ENCODE peak calls at places on chromosome 2, in seven cellular contexts. A is H9, U is IMR-90, Y is mesendoderm, R is mesenchymal stem cell, C is neuronal stem cell, L is trophoblast cell. S is an unnamed sample.

GRCh38 chr2:35973132-35973736 is 382.3 kb upstream of the CRIM1 start:
- DNase-seq in A (no peak), C (peak; percentile 12), L (peak; percentile 43), U (peak; percentile 42), R (peak; percentile 24), Y (peak; percentile 62), S (no peak)

GRCh38 chr2:201965550-201965949 is 68.1 kb upstream of the FZD7 start:
- DNase-seq in A (no peak), Y (no peak), L (peak; percentile 39), C (no peak), U (no peak), R (no peak), S (no peak)

GRCh38 chr2:32752205-32752604 is 124.4 kb downstream of the TTC27 start:
- DNase-seq in C (no peak), L (no peak), U (peak; percentile 58), A (no peak), Y (no peak), R (no peak), S (no peak)

GRCh38 chr2:234628953-234629352 is 132.1 kb upstream of the ARL4C start:
- DNase-seq in A (no peak), U (peak; percentile 32), R (peak; percentile 38), C (no peak), L (no peak), Y (no peak), S (no peak)

GRCh38 chr2:216214768-216215167 is 105.6 kb downstream of the XRCC5 start:
- DNase-seq in U (no peak), C (no peak), L (no peak), R (no peak), Y (no peak), A (no peak), S (no peak)

GRCh38 chr2:96907405-96908041 is 37.6 kb upstream of the SEMA4C start:
- DNase-seq in A (peak; percentile 81), Y (peak; percentile 91), U (peak; percentile 24), L (peak; percentile 85), R (peak; percentile 53), C (peak; percentile 71), S (peak; percentile 72)

GRCh38 chr2:146777181-146777580 is 1067.6 kb upstream of the ACVR2A start:
- DNase-seq in C (no peak), L (no peak), Y (no peak), R (no peak), A (no peak), U (no peak), S (no peak)

GRCh38 chr2:28477087-28477486 is 18.8 kb upstream of the PLB1 start:
- DNase-seq in R (no peak), Y (no peak), L (no peak), A (no peak), C (no peak), U (no peak), S (no peak)

GRCh38 chr2:67169417-67170140 is 227.6 kb upstream of the ETAA1 start:
- DNase-seq in L (no peak), Y (peak; percentile 54), R (no peak), A (no peak), U (peak; percentile 56), C (no peak), S (no peak)

GRCh38 chr2:129934044-129934822 is 45.2 kb upstream of the RAB6C start:
- DNase-seq in A (peak; percentile 40), Y (peak; percentile 48), L (no peak), U (no peak), C (no peak), R (no peak), S (peak; percentile 62)

GRCh38 chr2:191748050-191748449 is 70.1 kb downstream of the NABP1 start:
- DNase-seq in L (peak; percentile 71), Y (no peak), R (no peak), U (peak; percentile 39), C (no peak), A (no peak), S (no peak)

GRCh38 chr2:27171351-27171848 is 22.6 kb downstream of the TCF23 start:
- DNase-seq in C (no peak), U (no peak), R (no peak), A (no peak), L (peak; percentile 64), Y (no peak), S (no peak)

GRCh38 chr2:79272616-79273015 is 113.1 kb upstream of the REG3A start:
- DNase-seq in Y (no peak), L (no peak), C (no peak), U (no peak), R (no peak), A (no peak), S (no peak)

GRCh38 chr2:230666885-230667712 is 45.5 kb upstream of the CAB39 start:
- DNase-seq in Y (peak; percentile 80), U (peak; percentile 69), A (peak; percentile 46), L (peak; percentile 38), C (no peak), R (peak; percentile 38), S (no peak)

GRCh38 chr2:66252002-66252545 is 182.9 kb upstream of the MEIS1 start:
- DNase-seq in Y (no peak), A (peak; percentile 59), U (no peak), C (no peak), L (no peak), R (no peak), S (no peak)

GRCh38 chr2:1663621-1664020 is 80.7 kb downstream of the PXDN start:
- DNase-seq in R (no peak), A (peak; percentile 21), C (no peak), L (no peak), U (no peak), Y (no peak), S (no peak)

GRCh38 chr2:38462121-38462634 is 85.1 kb upstream of the ATL2 start:
- DNase-seq in U (peak; percentile 94), R (peak; percentile 90), C (no peak), A (no peak), Y (no peak), L (peak; percentile 34), S (no peak)

GRCh38 chr2:130353291-130354134 is 2.3 kb upstream of the PTPN18 start:
- DNase-seq in C (no peak), L (no peak), Y (no peak), U (no peak), A (no peak), R (peak; percentile 22), S (peak; percentile 43)

GRCh38 chr2:42048318-42049251 is 764 bp downstream of the PKDCC start:
- DNase-seq in L (peak; percentile 17), C (no peak), U (peak; percentile 45), A (peak; percentile 46), R (peak; percentile 38), Y (peak; percentile 31), S (no peak)

GRCh38 chr2:42052702-42053481 is 5.1 kb downstream of the PKDCC start:
- DNase-seq in Y (no peak), C (no peak), A (no peak), L (no peak), U (peak; percentile 67), R (peak; percentile 77), S (no peak)

GRCh38 chr2:42049411-42050349 is 1.9 kb downstream of the PKDCC start:
- DNase-seq in A (no peak), C (no peak), L (no peak), R (peak; percentile 33), Y (no peak), U (no peak), S (no peak)

GRCh38 chr2:42051168-42052125 is 3.6 kb downstream of the PKDCC start:
- DNase-seq in L (no peak), C (no peak), R (peak; percentile 14), Y (no peak), A (no peak), U (no peak), S (no peak)

GRCh38 chr2:42050350-42051167 is 2.7 kb downstream of the PKDCC start:
- DNase-seq in R (peak; percentile 27), C (no peak), Y (no peak), L (no peak), U (no peak), A (no peak), S (no peak)
- H3K4ac ChIP-seq in R (peak overlapping the region; percentile 85), C (no peak overlapping the region), Y (no peak overlapping the region), L (no peak overlapping the region), U (peak overlapping the region; percentile 94), A (no peak overlapping the region), S (no peak overlapping the region)

DNA sequence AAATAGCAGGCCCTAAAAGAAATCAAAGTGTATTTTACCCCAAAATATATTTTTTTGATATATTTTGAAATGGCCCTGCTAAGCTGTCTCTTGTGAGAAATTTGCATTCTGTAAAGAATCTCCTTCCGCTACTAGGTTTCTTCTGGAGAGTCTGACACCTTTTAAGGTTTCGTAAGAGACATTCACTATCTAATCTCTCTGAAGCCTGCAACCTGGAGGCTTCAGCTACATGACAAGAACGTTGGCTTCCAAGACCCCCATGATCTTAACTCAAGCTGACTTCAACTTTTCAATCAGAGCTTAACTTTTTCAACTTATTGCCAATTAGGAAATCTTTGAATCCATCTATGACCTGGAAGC is 1894.9 kb upstream of the LRRTM1 start:
- DNase-seq in A (no peak), Y (peak; percentile 84), R (no peak), U (no peak), L (no peak), C (no peak), S (no peak)
- H3K4ac ChIP-seq in A (no peak overlapping the region), Y (no peak overlapping the region), R (no peak overlapping the region), U (no peak overlapping the region), L (no peak overlapping the region), C (no peak overlapping the region), S (no peak overlapping the region)

DNA sequence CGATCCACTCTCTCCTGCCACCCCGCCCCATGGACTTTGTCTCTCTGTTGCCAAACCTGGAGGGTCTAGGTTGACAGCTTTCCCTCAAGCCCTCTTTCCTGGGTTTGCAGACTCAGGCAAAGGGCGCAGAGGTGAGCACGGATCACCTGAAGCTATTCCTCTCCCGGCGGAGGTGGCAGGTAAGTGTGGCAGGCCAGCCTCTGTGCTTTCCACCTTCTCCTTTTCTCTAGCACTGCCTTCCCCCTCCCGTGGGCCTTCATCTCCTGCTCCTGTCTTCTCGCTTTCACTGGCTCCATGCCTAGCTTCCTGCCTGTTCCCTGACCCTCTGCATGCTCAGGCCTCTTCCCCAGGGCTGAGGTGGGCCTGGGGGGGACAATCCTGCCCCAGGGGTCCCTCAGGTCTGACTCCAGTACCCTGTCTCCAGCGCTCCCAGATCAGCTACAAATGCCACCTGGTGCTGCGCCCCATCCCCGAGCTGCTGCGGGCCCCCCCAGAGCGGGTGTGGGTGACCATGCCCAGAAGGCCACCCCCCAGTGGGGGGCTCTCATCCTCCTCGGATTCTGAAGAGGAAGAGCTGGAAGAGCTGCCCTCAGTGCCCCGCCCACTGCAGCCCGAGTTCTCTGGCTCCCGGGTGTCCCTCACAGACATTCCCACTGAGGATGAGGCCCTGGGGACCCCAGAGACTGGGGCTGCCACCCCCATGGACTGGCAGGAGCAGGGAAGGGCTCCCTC is 15.9 kb upstream of the GMPPA start:
- DNase-seq in C (no peak), U (no peak), R (no peak), Y (no peak), L (no peak), A (no peak), S (no peak)
- H3K4ac ChIP-seq in C (no peak overlapping the region), U (no peak overlapping the region), R (no peak overlapping the region), Y (no peak overlapping the region), L (no peak overlapping the region), A (no peak overlapping the region), S (no peak overlapping the region)

GRCh38 chr2:185633621-185634020 is 105.0 kb upstream of the FSIP2 start:
- DNase-seq in L (no peak), C (no peak), A (no peak), U (no peak), R (no peak), Y (no peak), S (no peak)

GRCh38 chr2:185625604-185626003 is 113.0 kb upstream of the FSIP2 start:
- DNase-seq in Y (peak; percentile 4), L (no peak), U (no peak), A (no peak), C (no peak), R (no peak), S (no peak)

GRCh38 chr2:185628985-185629384 is 109.6 kb upstream of the FSIP2 start:
- DNase-seq in A (peak; percentile 85), C (peak; percentile 4), L (peak; percentile 31), U (no peak), R (no peak), Y (peak; percentile 86), S (peak; percentile 54)
- H3K4ac ChIP-seq in A (no peak overlapping the region), C (no peak overlapping the region), L (no peak overlapping the region), U (no peak overlapping the region), R (no peak overlapping the region), Y (no peak overlapping the region), S (no peak overlapping the region)